ENCODE peak calls at places on chromosomes 6 and 20, in seven cellular contexts. W is stimulated activated CD4-positive, alpha-beta T cell treated with anti-CD3 and anti-CD28 coated beads, Interleukin-4, amount 100 ng/mL, for 48 hours; K is endothelial cell; D is T47D; Y is nucleus accumbens; E is CD4-positive, alpha-beta T cell; L is iris pigment epithelial cell. T is an unnamed sample.

GRCh38 chr6:36368921-36369880 is 18.3 kb downstream of the ETV7 start:
- DNase-seq in L (peak; percentile 93), Y (no peak), E (no peak), D (peak; percentile 18), K (no peak), W (no peak), T (no peak)

GRCh38 chr6:56381852-56382251 is 134.5 kb upstream of the COL21A1 start:
- DNase-seq in E (no peak), K (no peak), W (no peak), Y (no peak), D (peak; percentile 57), L (no peak), T (no peak)

GRCh38 chr6:142912125-142912524 is 32.9 kb downstream of the HIVEP2 start:
- DNase-seq in K (no peak), L (no peak), E (no peak), W (no peak), D (no peak), Y (no peak), T (no peak)

GRCh38 chr20:22826306-22827230 is 208.5 kb upstream of the SSTR4 start:
- DNase-seq in K (no peak), Y (no peak), W (no peak), E (no peak), D (no peak), L (no peak), T (no peak)

GRCh38 chr6:169502445-169502844 is 199.4 kb downstream of the WDR27 start:
- DNase-seq in W (no peak), K (no peak), E (no peak), L (no peak), Y (no peak), D (no peak), T (no peak)

GRCh38 chr6:142569676-142570075 is 267.9 kb downstream of the ADGRG6 start:
- DNase-seq in E (no peak), D (no peak), L (no peak), W (no peak), Y (peak; percentile 31), K (no peak), T (no peak)

GRCh38 chr6:5960456-5960855 is 46.3 kb downstream of the NRN1 start:
- DNase-seq in D (no peak), W (no peak), L (no peak), K (no peak), Y (no peak), E (no peak), T (no peak)

GRCh38 chr6:62357826-62358225 is 71.8 kb upstream of the KHDRBS2 start:
- DNase-seq in Y (no peak), E (no peak), W (no peak), K (no peak), D (no peak), L (no peak), T (no peak)

GRCh38 chr20:11232896-11233295 is 559.1 kb upstream of the JAG1 start:
- DNase-seq in Y (no peak), D (no peak), L (peak; percentile 50), K (no peak), E (no peak), W (no peak), T (no peak)

GRCh38 chr6:90251295-90251992 is 45.2 kb downstream of the BACH2 start:
- DNase-seq in E (no peak), Y (no peak), D (no peak), W (no peak), K (no peak), L (no peak), T (no peak)

GRCh38 chr6:89268776-89269175 is 46.3 kb downstream of the GABRR2 start:
- DNase-seq in W (no peak), Y (no peak), K (no peak), L (peak; percentile 6), D (no peak), E (no peak), T (no peak)

GRCh38 chr6:27495386-27496135 is 22.7 kb upstream of the ZNF184 start:
- DNase-seq in E (no peak), K (peak; percentile 66), D (peak; percentile 25), L (peak; percentile 91), Y (peak; percentile 27), W (peak; percentile 70), T (peak; percentile 37)

GRCh38 chr6:71349976-71350615 is 61.5 kb downstream of the OGFRL1 start:
- DNase-seq in L (peak; percentile 75), Y (peak; percentile 8), W (no peak), D (no peak), E (no peak), K (no peak), T (no peak)

GRCh38 chr6:40599580-40599979 is 12.4 kb upstream of the LRFN2 start:
- DNase-seq in W (no peak), L (no peak), E (no peak), K (no peak), D (no peak), Y (no peak), T (no peak)

GRCh38 chr20:18632196-18632789 is 44.4 kb downstream of the DTD1 start:
- DNase-seq in K (peak; percentile 80), E (peak; percentile 37), W (peak; percentile 45), D (peak; percentile 68), Y (peak; percentile 73), L (peak; percentile 66), T (peak; percentile 61)

GRCh38 chr6:82015043-82015442 is 232.5 kb downstream of the IBTK start:
- DNase-seq in L (no peak), Y (no peak), K (no peak), W (no peak), E (no peak), D (no peak), T (no peak)

GRCh38 chr6:2589171-2589661 is 161.5 kb downstream of the MYLK4 start:
- DNase-seq in W (no peak), E (no peak), Y (no peak), K (no peak), L (no peak), D (no peak), T (no peak)

GRCh38 chr20:38450412-38450975 is 15.4 kb upstream of the SNHG17 start:
- DNase-seq in D (no peak), E (no peak), K (no peak), W (no peak), Y (no peak), L (peak; percentile 63), T (no peak)

GRCh38 chr6:148445620-148446019 is 103.0 kb downstream of the SASH1 start:
- DNase-seq in Y (no peak), K (no peak), L (peak; percentile 78), D (no peak), W (no peak), E (no peak), T (no peak)

GRCh38 chr6:151161363-151161762 is 78.4 kb upstream of the AKAP12 start:
- DNase-seq in L (no peak), Y (no peak), K (no peak), D (no peak), W (no peak), E (no peak), T (no peak)

GRCh38 chr6:158024566-158025297 is 43.1 kb downstream of the SYNJ2 start:
- DNase-seq in Y (no peak), K (no peak), W (no peak), D (no peak), L (no peak), E (no peak), T (no peak)

GRCh38 chr6:148296746-148297145 is 45.9 kb upstream of the SASH1 start:
- DNase-seq in W (no peak), E (no peak), Y (no peak), D (no peak), K (no peak), L (peak; percentile 16), T (no peak)

GRCh38 chr20:40810336-40810735 is 121.3 kb upstream of the MAFB start:
- DNase-seq in E (no peak), K (no peak), L (no peak), W (no peak), D (no peak), Y (no peak), T (no peak)

GRCh38 chr6:163170294-163170883 is 244.1 kb upstream of the QKI start:
- DNase-seq in W (peak; percentile 7), D (peak; percentile 60), L (peak; percentile 5), E (peak; percentile 3), K (no peak), Y (no peak), T (no peak)

GRCh38 chr20:47209982-47210381 is 146.5 kb downstream of the ZMYND8 start:
- DNase-seq in W (no peak), D (no peak), K (no peak), L (no peak), E (no peak), Y (no peak), T (no peak)

GRCh38 chr20:6079011-6079410 is 25.2 kb upstream of the LRRN4 start:
- DNase-seq in Y (no peak), L (no peak), D (no peak), K (no peak), E (no peak), W (no peak), T (no peak)

GRCh38 chr6:83265384-83265783 is 72.2 kb downstream of the RWDD2A start:
- DNase-seq in D (no peak), K (no peak), Y (no peak), W (no peak), L (peak; percentile 80), E (no peak), T (no peak)

GRCh38 chr6:73514746-73515110 is 6.1 kb downstream of the EEF1A1 start:
- DNase-seq in Y (no peak), E (no peak), K (no peak), L (no peak), D (peak; percentile 22), W (no peak), T (no peak)

GRCh38 chr20:59178983-59179595 is 15.5 kb downstream of the ZNF831 start:
- DNase-seq in Y (no peak), E (no peak), D (no peak), K (no peak), L (no peak), W (no peak), T (no peak)

GRCh38 chr6:45922728-45923351 is 92.8 kb downstream of the CLIC5 start:
- DNase-seq in L (peak; percentile 89), D (peak; percentile 83), K (peak; percentile 75), E (peak; percentile 37), W (peak; percentile 54), Y (peak; percentile 25), T (no peak)

GRCh38 chr6:42979523-42980177 is 669 bp upstream of the PEX6 start:
- DNase-seq in L (no peak), E (peak; percentile 8), K (no peak), D (no peak), W (no peak), Y (no peak), T (no peak)

GRCh38 chr6:152277826-152278247 is 359.3 kb downstream of the SYNE1 start:
- DNase-seq in D (peak; percentile 33), E (no peak), Y (no peak), W (no peak), K (no peak), L (no peak), T (no peak)

GRCh38 chr6:56843476-56844349 is 111.2 kb upstream of the BEND6 start:
- DNase-seq in D (peak; percentile 80), E (peak; percentile 49), L (peak; percentile 87), Y (peak; percentile 77), K (peak; percentile 82), W (peak; percentile 49), T (peak; percentile 93)

T was measured in SK-N-DZ.